ENCODE peak calls at places on chromosome 9, in ten cellular contexts. B is IMR-90, W is EL, L is DMS53, I is B cell, U is OCI-LY7, O is NCI-H1092 treated with DMSO at 0.1 percent for 48 hours, F is KG1, Z is NCI-H2081, A is HCT116. V is an unnamed sample.

GRCh38 chr9:14107977-14108376 is 206.0 kb downstream of the NFIB start:
- DNase-seq in Z (no peak), F (no peak), I (no peak), B (no peak), O (no peak), L (no peak), U (no peak), A (no peak), W (no peak), V (no peak)

GRCh38 chr9:134895849-134896833 is 15.5 kb downstream of the FCN2 start:
- DNase-seq in F (no peak), W (peak), B (peak), L (no peak), A (peak), U (no peak), O (peak), Z (no peak), I (no peak), V (peak)

GRCh38 chr9:137114613-137115393 is at the start of gene DPP7:
- DNase-seq in W (peak), B (peak), I (peak), O (peak), Z (peak), L (peak), U (peak), F (peak), A (no peak), V (peak)

GRCh38 chr9:79263666-79264460 is 307.9 kb upstream of the TLE4 start:
- DNase-seq in W (peak), I (no peak), L (peak), B (peak), Z (peak), U (no peak), O (peak), A (no peak), F (no peak), V (peak)

GRCh38 chr9:69937358-69937757 is 106.3 kb upstream of the MAMDC2 start:
- DNase-seq in L (peak), A (no peak), B (peak), U (no peak), I (no peak), O (no peak), W (peak), Z (no peak), F (no peak), V (peak)

GRCh38 chr9:29575219-29575618 is 2001.9 kb upstream of the C9orf72 start:
- DNase-seq in W (peak), O (no peak), A (no peak), F (no peak), B (no peak), L (peak), Z (no peak), I (no peak), U (no peak), V (no peak)

GRCh38 chr9:97954550-97954989 is 16.6 kb upstream of the HEMGN start:
- DNase-seq in W (peak), F (peak), O (peak), A (peak), Z (peak), U (peak), B (no peak), I (peak), L (peak), V (no peak)

GRCh38 chr9:113602126-113603119 is 138.9 kb downstream of the RGS3 start:
- DNase-seq in O (peak), I (peak), B (peak), A (peak), L (peak), W (peak), Z (peak), U (peak), F (no peak), V (peak)

GRCh38 chr9:13575558-13575957 is 296.1 kb upstream of the MPDZ start:
- DNase-seq in Z (no peak), A (no peak), B (no peak), U (no peak), F (no peak), O (no peak), L (no peak), W (no peak), I (no peak), V (no peak)

GRCh38 chr9:136665111-136665703 is 2.5 kb downstream of the EGFL7 start:
- DNase-seq in Z (no peak), O (no peak), F (peak), B (no peak), I (peak), L (peak), A (no peak), W (no peak), U (no peak), V (no peak)

GRCh38 chr9:131330814-131331600 is 41.5 kb downstream of the PLPP7 start:
- DNase-seq in L (no peak), Z (no peak), B (no peak), W (no peak), A (no peak), U (no peak), O (no peak), I (no peak), F (no peak), V (no peak)

GRCh38 chr9:6656901-6657300 is 11.4 kb upstream of the GLDC start:
- DNase-seq in I (no peak), Z (no peak), L (no peak), F (no peak), U (no peak), O (no peak), W (no peak), A (no peak), B (no peak), V (no peak)

GRCh38 chr9:2243666-2244555 is 228.8 kb downstream of the SMARCA2 start:
- DNase-seq in I (no peak), F (no peak), O (no peak), B (no peak), A (no peak), W (peak), Z (no peak), L (no peak), U (no peak), V (no peak)

GRCh38 chr9:84154320-84154719 is 173.7 kb downstream of the RMI1 start:
- DNase-seq in B (peak), U (no peak), W (peak), F (no peak), A (no peak), I (no peak), L (no peak), O (no peak), Z (no peak), V (peak)

GRCh38 chr9:124257865-124258764 is at the start of gene NEK6:
- DNase-seq in L (peak), U (peak), O (no peak), F (no peak), W (peak), Z (no peak), B (peak), I (peak), A (no peak), V (peak)

GRCh38 chr9:38649731-38650363 is 29.5 kb upstream of the ANKRD18A start:
- DNase-seq in A (no peak), B (no peak), Z (no peak), W (no peak), I (no peak), O (no peak), L (no peak), U (no peak), F (no peak), V (no peak)

GRCh38 chr9:91126761-91127420 is 234.8 kb downstream of the AUH start:
- DNase-seq in Z (no peak), O (no peak), I (no peak), L (no peak), A (no peak), W (peak), U (no peak), F (no peak), B (peak), V (peak)

GRCh38 chr9:137987244-137988030 is 109.9 kb downstream of the CACNA1B start:
- DNase-seq in I (no peak), F (no peak), U (no peak), B (no peak), L (no peak), W (peak), Z (no peak), O (no peak), A (no peak), V (no peak)

GRCh38 chr9:129751841-129752801 is 721 bp downstream of the PTGES start:
- DNase-seq in L (peak), A (no peak), W (no peak), U (no peak), I (no peak), F (no peak), O (peak), B (no peak), Z (peak), V (no peak)

GRCh38 chr9:8115570-8115969 is 316.0 kb upstream of the DMAC1 start:
- DNase-seq in O (no peak), U (no peak), B (no peak), F (no peak), A (no peak), L (no peak), W (no peak), Z (no peak), I (no peak), V (no peak)

GRCh38 chr9:113650207-113651131 is 186.9 kb downstream of the RGS3 start:
- DNase-seq in U (no peak), A (no peak), Z (no peak), O (peak), L (peak), W (peak), F (no peak), I (no peak), B (peak), V (peak)

GRCh38 chr9:138060881-138061280 is 183.3 kb downstream of the CACNA1B start:
- DNase-seq in A (no peak), U (no peak), F (no peak), B (no peak), Z (no peak), O (no peak), I (no peak), W (no peak), L (no peak), V (no peak)

V was measured in HFFc6.